ENCODE peak calls at places on chromosomes 4 and X, in four cellular contexts. D, T, E and R are unnamed samples.

GRCh38 chrX:12974217-12974796 is 603 bp upstream of the TMSB4X start:
- DNase-seq in D (peak; percentile 62), T (peak; percentile 85), E (peak; percentile 54), R (peak; percentile 76)

GRCh38 chrX:83934220-83934619 is 73.3 kb downstream of the CYLC1 start:
- DNase-seq in D (no peak), T (no peak), E (no peak), R (no peak)

GRCh38 chr4:123343400-123344060 is 53.1 kb upstream of the SPRY1 start:
- DNase-seq in D (no peak), T (no peak), E (no peak), R (no peak)

GRCh38 chrX:77070108-77070918 is 376.9 kb upstream of the FGF16 start:
- DNase-seq in D (no peak), T (no peak), E (no peak), R (no peak)

GRCh38 chrX:101986571-101986970 is 54.7 kb upstream of the ZMAT1 start:
- DNase-seq in D (no peak), T (no peak), E (no peak), R (no peak)

GRCh38 chr4:88188738-88189417 is 30.4 kb upstream of the ABCG2 start:
- DNase-seq in D (no peak), T (no peak), E (no peak), R (no peak)

GRCh38 chr4:151850751-151851150 is 89.9 kb upstream of the GATB start:
- DNase-seq in D (no peak), T (peak; percentile 38), E (no peak), R (no peak)

GRCh38 chrX:12210921-12211320 is 72.6 kb downstream of the FRMPD4 start:
- DNase-seq in D (no peak), T (no peak), E (peak; percentile 31), R (no peak)

GRCh38 chr4:161704040-161704439 is 459.8 kb downstream of the FSTL5 start:
- DNase-seq in D (no peak), T (no peak), E (no peak), R (no peak)

GRCh38 chr4:178612725-178613124 is 1170.5 kb upstream of the AGA start:
- DNase-seq in D (no peak), T (no peak), E (no peak), R (no peak)

GRCh38 chr4:11720292-11720691 is 291.6 kb upstream of the HS3ST1 start:
- DNase-seq in D (peak; percentile 9), T (peak; percentile 71), E (peak; percentile 67), R (no peak)

GRCh38 chr4:108795733-108796132 is 32.9 kb upstream of the ETNPPL start:
- DNase-seq in D (no peak), T (no peak), E (no peak), R (no peak)

GRCh38 chr4:55509272-55509671 is 37.4 kb downstream of the CLOCK start:
- DNase-seq in D (no peak), T (no peak), E (peak; percentile 27), R (no peak)

GRCh38 chr4:136829298-136829697 is 703.0 kb downstream of the PCDH18 start:
- DNase-seq in D (no peak), T (no peak), E (no peak), R (no peak)

GRCh38 chr4:76752911-76753494 is 144.9 kb downstream of the SOWAHB start:
- DNase-seq in D (no peak), T (peak; percentile 58), E (peak; percentile 100), R (no peak)

GRCh38 chr4:168766537-168767316 is 243.3 kb downstream of the CBR4 start:
- DNase-seq in D (no peak), T (no peak), E (peak; percentile 88), R (no peak)

GRCh38 chrX:103513067-103513466 is 6.2 kb downstream of the RAB40A start:
- DNase-seq in D (no peak), T (peak; percentile 36), E (no peak), R (no peak)

GRCh38 chr4:78565971-78566372 is 14.4 kb downstream of the ANXA3 start:
- DNase-seq in D (no peak), T (peak; percentile 69), E (peak; percentile 55), R (no peak)

GRCh38 chrX:78923198-78924015 is 21.8 kb upstream of the P2RY10 start:
- DNase-seq in D (no peak), T (no peak), E (no peak), R (no peak)

GRCh38 chr4:157992038-157992706 is 180.7 kb downstream of the GASK1B start:
- DNase-seq in D (peak; percentile 13), T (peak; percentile 84), E (peak; percentile 77), R (no peak)

GRCh38 chr4:121138014-121138413 is 26.1 kb downstream of the TNIP3 start:
- DNase-seq in D (no peak), T (no peak), E (no peak), R (no peak)

GRCh38 chr4:143406523-143406922 is 69.8 kb downstream of the GAB1 start:
- DNase-seq in D (no peak), T (peak; percentile 68), E (no peak), R (peak; percentile 54)

DNA sequence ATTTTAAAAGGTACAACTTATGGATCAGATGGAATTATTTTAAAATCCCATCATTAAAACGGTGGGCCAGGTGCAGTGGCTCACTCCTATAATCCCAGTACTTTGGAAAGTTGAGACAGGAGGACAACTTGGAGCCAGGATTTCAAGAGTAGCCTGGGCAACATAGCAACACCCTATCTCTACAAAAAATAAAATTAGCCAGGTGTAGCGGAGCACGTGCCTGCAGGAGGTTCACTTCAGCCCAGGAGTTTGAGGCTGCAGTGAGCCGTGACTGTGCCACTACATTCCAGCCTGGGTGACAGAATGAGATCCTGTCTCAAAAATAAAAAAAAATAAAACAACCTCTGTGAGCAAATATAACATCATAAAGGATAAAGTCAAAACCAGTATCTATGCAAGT is 11.4 kb downstream of the ADH5 start:
- DNase-seq in D (no peak), T (no peak), E (no peak), R (no peak)
- H3K36me3 ChIP-seq in D (peaks cover 97% of the 10 kb centered on the region), T (no peaks in the 10 kb centered on the region), E (peaks cover 49% of the 10 kb centered on the region), R (peaks cover 13% of the 10 kb centered on the region)

DNA sequence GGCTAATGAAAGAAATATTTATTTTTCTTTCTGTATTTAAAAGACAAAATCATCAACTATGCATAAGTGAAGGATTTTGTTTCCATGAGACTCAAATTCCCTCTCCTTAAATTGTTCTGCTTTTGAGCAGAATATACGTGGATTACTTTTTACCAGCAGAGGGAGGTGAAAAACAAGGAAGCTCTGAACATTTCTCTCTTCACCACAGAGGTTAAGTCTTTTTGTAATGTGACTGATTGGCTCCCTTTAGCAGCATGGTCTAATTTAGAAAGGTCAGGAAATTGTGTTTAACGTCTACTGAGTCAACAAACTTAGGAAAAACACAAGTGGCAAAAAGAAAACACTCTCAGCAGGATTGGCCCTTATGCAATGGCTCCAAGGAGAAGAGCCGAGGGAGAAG is 55.1 kb upstream of the F9 start:
- DNase-seq in D (no peak), T (no peak), E (no peak), R (no peak)
- TF ChIP-seq CTCF in D (no peak), T (no peak), E (no peak), R (no peak)

DNA sequence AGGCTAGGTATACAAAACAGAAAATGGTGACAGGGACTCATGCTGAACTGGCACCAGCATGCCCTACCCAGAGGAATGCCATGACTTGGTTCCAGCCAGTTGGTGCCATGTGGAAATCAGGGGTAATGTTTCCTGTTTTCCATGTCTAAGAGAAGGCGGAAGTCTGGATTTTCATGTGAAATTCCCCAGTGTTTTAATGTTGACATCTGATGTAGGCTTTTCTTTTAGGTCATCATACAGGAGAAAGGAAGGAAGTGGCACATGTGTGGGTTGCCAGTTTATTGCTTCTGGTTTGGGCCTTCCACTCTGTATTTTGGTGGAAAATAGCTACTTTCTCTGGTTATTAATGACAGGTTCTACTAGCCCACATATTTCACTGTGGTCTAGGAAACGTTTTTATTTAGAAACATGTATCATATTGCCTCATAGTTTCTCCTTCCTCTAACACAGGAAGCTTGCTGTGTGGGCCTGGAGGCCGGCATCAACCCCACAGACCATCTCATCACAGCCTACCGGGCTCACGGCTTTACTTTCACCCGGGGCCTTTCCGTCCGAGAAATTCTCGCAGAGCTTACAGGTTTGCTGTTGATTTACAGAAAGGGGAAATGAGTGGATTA is 7.2 kb downstream of the PDHA1 start:
- DNase-seq in D (no peak), T (no peak), E (no peak), R (no peak)
- H3K36me3 ChIP-seq in D (peaks cover 93% of the 10 kb centered on the region), T (no peaks in the 10 kb centered on the region), E (peaks cover 21% of the 10 kb centered on the region), R (peaks cover 64% of the 10 kb centered on the region)

GRCh38 chr4:83906561-83906960 is 370.7 kb downstream of the GPAT3 start:
- DNase-seq in D (no peak), T (no peak), E (peak; percentile 43), R (no peak)

GRCh38 chr4:83910693-83911092 is 374.8 kb downstream of the GPAT3 start:
- DNase-seq in D (no peak), T (no peak), E (no peak), R (no peak)

DNA sequence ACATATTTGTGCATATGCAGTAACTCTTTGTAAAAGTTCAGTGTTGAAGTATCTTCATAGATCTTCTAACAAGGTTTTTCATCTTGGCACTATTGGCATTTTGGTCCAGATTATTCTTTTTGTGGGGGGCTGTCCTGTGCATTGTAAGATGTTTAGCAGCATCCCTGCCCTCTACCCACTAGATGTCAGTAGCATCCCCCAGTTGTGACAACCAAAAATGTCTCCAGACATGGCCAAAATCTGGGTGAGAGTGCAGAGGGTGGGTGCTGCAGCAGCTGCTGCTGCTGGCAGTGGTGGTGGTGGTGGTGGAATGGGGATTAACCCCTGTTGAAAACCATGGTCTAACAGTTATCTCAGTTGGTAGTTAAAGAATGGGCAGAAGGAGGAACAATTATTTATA is 370.0 kb downstream of the GPAT3 start:
- DNase-seq in D (no peak), T (no peak), E (no peak), R (no peak)
- TF ChIP-seq CTCF in D (peak; percentile 51), T (peak; percentile 26), E (peak; percentile 7), R (no peak)

GRCh38 chr4:1898007-1898406 is 26.8 kb downstream of the NSD2 start:
- DNase-seq in D (no peak), T (no peak), E (no peak), R (no peak)

GRCh38 chr4:1900087-1900433 is 28.9 kb downstream of the NSD2 start:
- DNase-seq in D (no peak), T (no peak), E (no peak), R (no peak)

GRCh38 chr4:1900624-1901023 is 29.4 kb downstream of the NSD2 start:
- DNase-seq in D (no peak), T (no peak), E (no peak), R (no peak)

GRCh38 chr4:1899149-1900086 is 28.2 kb downstream of the NSD2 start:
- DNase-seq in D (peak; percentile 85), T (peak; percentile 88), E (peak; percentile 78), R (peak; percentile 72)

GRCh38 chr4:1898681-1899080 is 27.5 kb downstream of the NSD2 start:
- DNase-seq in D (no peak), T (no peak), E (no peak), R (no peak)
- H3K36me3 ChIP-seq in D (peaks cover 69% of the 10 kb centered on the region), T (no peaks in the 10 kb centered on the region), E (peaks cover 10% of the 10 kb centered on the region), R (no peaks in the 10 kb centered on the region)

GRCh38 chr4:3374667-3375066 is 67.1 kb upstream of the HGFAC start:
- DNase-seq in D (no peak), T (no peak), E (no peak), R (no peak)

GRCh38 chr4:3374011-3374645 is 67.6 kb upstream of the HGFAC start:
- DNase-seq in D (no peak), T (peak; percentile 2), E (no peak), R (no peak)

GRCh38 chr4:3377557-3377956 is 64.2 kb upstream of the HGFAC start:
- DNase-seq in D (no peak), T (no peak), E (no peak), R (no peak)

GRCh38 chr4:3376266-3376665 is 65.5 kb upstream of the HGFAC start:
- DNase-seq in D (no peak), T (no peak), E (no peak), R (no peak)

GRCh38 chr4:3375688-3376087 is 66.1 kb upstream of the HGFAC start:
- DNase-seq in D (no peak), T (no peak), E (peak; percentile 89), R (peak; percentile 93)
- TF ChIP-seq CTCF in D (no peak), T (no peak), E (peak; percentile 8), R (no peak)

GRCh38 chrX:19751068-19751467 is 136.3 kb downstream of the SH3KBP1 start:
- DNase-seq in D (no peak), T (no peak), E (no peak), R (no peak)
- H3K36me3 ChIP-seq in D (no peaks in the 10 kb centered on the region), T (no peaks in the 10 kb centered on the region), E (no peaks in the 10 kb centered on the region), R (no peaks in the 10 kb centered on the region)